ENCODE peak calls at places on chromosomes 6 and 20, in four cellular contexts. Q, K, O and D are unnamed samples.

GRCh38 chr6:40586800-40587201 is 363 bp downstream of the LRFN2 start:
- DNase-seq in K (no peak), Q (no peak), O (no peak), D (no peak)

GRCh38 chr20:19207541-19207940 is 4.9 kb upstream of the SLC24A3 start:
- DNase-seq in O (no peak), K (no peak), Q (no peak), D (no peak)

GRCh38 chr6:32952817-32953739 is at the start of gene HLA-DMA:
- DNase-seq in O (peak), Q (peak), K (peak), D (peak)

GRCh38 chr6:166330612-166331011 is 11.7 kb downstream of the SFT2D1 start:
- DNase-seq in K (peak), Q (no peak), O (peak), D (peak)

GRCh38 chr20:51095755-51096509 is 73.0 kb upstream of the KCNG1 start:
- DNase-seq in Q (no peak), O (no peak), K (no peak), D (no peak)

GRCh38 chr6:131451330-131452195 is 121.5 kb upstream of the ARG1 start:
- DNase-seq in O (no peak), K (no peak), Q (no peak), D (no peak)

GRCh38 chr20:46483879-46484278 is 29.5 kb downstream of the ZNF334 start:
- DNase-seq in Q (no peak), K (no peak), O (no peak), D (no peak)

GRCh38 chr6:160737934-160738333 is 35.9 kb downstream of the PLG start:
- DNase-seq in Q (no peak), K (no peak), O (no peak), D (no peak)

GRCh38 chr20:53933232-53933846 is 137.1 kb downstream of the BCAS1 start:
- DNase-seq in K (no peak), O (no peak), Q (no peak), D (no peak)

GRCh38 chr6:77653817-77654216 is 978 bp downstream of the MEI4 start:
- DNase-seq in K (no peak), Q (no peak), O (no peak), D (no peak)

GRCh38 chr6:134741193-134741521 is 208.7 kb downstream of the ALDH8A1 start:
- DNase-seq in K (no peak), Q (no peak), O (no peak), D (peak)

GRCh38 chr6:31293343-31293742 is 21.5 kb upstream of the HLA-C start:
- DNase-seq in K (no peak), Q (no peak), O (peak), D (peak)

GRCh38 chr6:99434702-99435530 is 9.8 kb upstream of the PNISR start:
- DNase-seq in Q (no peak), O (peak), K (peak), D (peak)

GRCh38 chr20:59611286-59611685 is 6.9 kb downstream of the PHACTR3 start:
- DNase-seq in Q (no peak), O (no peak), K (no peak), D (no peak)

GRCh38 chr6:140205795-140206593 is 831.5 kb upstream of the CITED2 start:
- DNase-seq in O (no peak), K (no peak), Q (no peak), D (no peak)

GRCh38 chr6:117506180-117506835 is 23.8 kb downstream of the DCBLD1 start:
- DNase-seq in K (no peak), Q (no peak), O (peak), D (no peak)

GRCh38 chr6:8108031-8108660 is 5.8 kb upstream of the EEF1E1 start:
- DNase-seq in Q (no peak), O (peak), K (peak), D (no peak)

GRCh38 chr6:33975631-33976424 is 170.1 kb downstream of the GRM4 start:
- DNase-seq in K (no peak), O (no peak), Q (no peak), D (no peak)

GRCh38 chr20:46787986-46788762 is 78.7 kb downstream of the SLC2A10 start:
- DNase-seq in Q (no peak), O (no peak), K (no peak), D (no peak)

GRCh38 chr6:31356216-31356945 is 598 bp downstream of the HLA-B start:
- DNase-seq in K (no peak), Q (no peak), O (no peak), D (no peak)

GRCh38 chr6:46199387-46199786 is 28.6 kb upstream of the ENPP5 start:
- DNase-seq in K (no peak), O (no peak), Q (no peak), D (no peak)

GRCh38 chr6:28789553-28790083 is 134.2 kb downstream of the TRIM27 start:
- DNase-seq in Q (no peak), K (peak), O (peak), D (no peak)

GRCh38 chr6:157245486-157245885 is 77.8 kb downstream of the TMEM242 start:
- DNase-seq in Q (no peak), K (no peak), O (no peak), D (no peak)

GRCh38 chr6:41713161-41713649 is 22.2 kb downstream of the TFEB start:
- DNase-seq in Q (no peak), K (no peak), O (no peak), D (no peak)

GRCh38 chr6:34295721-34296120 is 46.9 kb upstream of the SMIM29 start:
- DNase-seq in O (no peak), Q (peak), K (no peak), D (no peak)

GRCh38 chr6:165119231-165120020 is 190.0 kb downstream of the C6orf118 start:
- DNase-seq in K (no peak), Q (no peak), O (no peak), D (no peak)

GRCh38 chr6:75932067-75932466 is 140.4 kb downstream of the IMPG1 start:
- DNase-seq in O (peak), K (peak), Q (no peak), D (no peak)

GRCh38 chr6:84403545-84403944 is 176.1 kb upstream of the CEP162 start:
- DNase-seq in K (no peak), O (no peak), Q (no peak), D (no peak)

GRCh38 chr20:46308258-46309157 is at the start of gene CDH22:
- DNase-seq in K (peak), O (peak), Q (no peak), D (peak)

GRCh38 chr20:35339007-35339406 is 46.8 kb upstream of the FAM83C start:
- DNase-seq in K (no peak), Q (no peak), O (no peak), D (no peak)

DNA sequence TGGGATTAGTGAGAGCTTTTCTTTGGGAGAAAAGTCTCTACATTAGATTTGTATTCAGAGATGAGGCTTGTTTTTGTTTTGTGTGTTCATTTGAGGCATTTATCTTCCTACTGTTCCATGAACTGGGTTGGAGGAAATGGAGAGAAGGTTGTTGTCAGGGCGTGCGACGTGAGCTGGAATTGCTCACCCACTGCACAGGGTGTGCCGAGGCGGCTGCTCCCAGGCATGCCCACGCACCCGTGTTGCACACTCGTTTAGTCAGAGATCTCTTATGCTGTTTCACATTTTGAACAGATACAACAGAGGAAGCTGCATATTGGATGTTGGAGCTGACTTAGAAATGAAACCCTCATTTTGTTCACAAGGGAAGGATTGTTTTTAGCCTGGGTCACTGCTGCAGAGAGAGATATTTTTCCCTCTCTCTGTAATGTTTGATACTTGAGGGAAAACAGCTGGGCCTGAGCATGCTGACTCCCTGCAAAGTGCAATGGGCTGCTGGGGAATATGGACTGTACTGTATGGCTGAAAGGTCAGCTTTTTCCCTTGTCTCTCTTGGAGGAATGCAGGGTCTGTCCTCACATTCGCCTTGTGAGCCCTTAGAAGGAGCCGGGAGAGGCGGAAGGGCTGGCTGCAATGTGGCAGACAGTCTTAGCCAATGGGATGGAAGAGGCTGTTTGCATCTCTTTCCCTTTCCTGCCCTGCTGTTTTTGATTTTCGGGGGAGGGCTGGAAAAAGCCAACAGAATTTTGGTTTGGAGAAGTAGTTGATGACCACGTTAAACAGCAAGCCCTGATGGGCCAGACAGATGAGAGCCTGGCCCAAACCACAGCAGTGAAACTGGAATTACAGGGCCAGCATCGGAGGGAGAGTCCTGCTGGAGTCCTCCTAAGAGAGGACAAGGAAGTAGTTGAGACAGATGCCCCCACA is 170.8 kb downstream of the SASH1 start:
- DNase-seq in K (no peak), O (no peak), Q (no peak), D (no peak)
- TF ChIP-seq SP1 in K (no peak), O (no peak), Q (no peak), D (no peak)

GRCh38 chr20:47872341-47872740 is 87.1 kb upstream of the SULF2 start:
- DNase-seq in Q (no peak), K (no peak), O (no peak), D (no peak)
- TF ChIP-seq TARDBP in Q (no peak), K (no peak), O (no peak), D (no peak)

DNA sequence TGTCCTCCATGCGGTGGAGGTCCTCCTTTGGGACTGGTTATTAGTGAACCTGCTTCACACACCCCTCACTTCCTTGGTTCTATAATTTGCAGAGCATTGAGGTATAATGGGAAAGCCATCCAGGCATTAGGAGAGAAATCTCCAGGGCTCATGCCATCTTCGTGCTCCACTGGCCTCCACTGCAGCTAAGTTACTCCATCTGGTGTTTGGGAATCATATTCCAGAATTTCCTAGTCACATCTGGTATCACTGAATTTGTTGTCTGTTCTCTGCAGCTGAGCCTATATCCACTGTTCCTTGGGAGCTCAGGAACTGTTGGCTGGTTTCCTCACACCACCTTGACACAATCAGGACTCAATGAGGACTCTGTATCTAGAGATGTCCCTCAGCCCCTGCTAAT is 173.0 kb upstream of the TSHZ2 start:
- DNase-seq in K (no peak), O (no peak), Q (no peak), D (no peak)
- TF ChIP-seq SP1 in K (no peak), O (no peak), Q (no peak), D (no peak)

DNA sequence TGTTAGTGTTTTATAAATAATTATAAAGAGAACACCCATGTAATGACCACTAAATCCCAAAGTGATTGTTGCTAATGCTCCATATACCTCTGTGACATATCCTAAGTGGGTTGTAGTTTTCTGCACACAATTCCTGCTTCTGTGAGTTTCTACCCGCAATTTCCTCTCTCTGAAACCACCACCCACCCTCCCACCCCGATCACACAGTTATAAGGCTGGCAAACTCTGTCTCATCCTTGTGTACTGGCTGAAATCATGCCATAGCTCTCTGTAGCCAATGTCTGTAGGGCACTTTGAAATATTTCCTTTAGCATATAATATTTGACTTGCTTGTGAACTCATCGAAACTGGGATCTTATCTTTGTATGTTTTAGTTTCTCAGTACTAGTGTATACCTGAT is 236.6 kb downstream of the PLCB1 start:
- DNase-seq in K (no peak), Q (no peak), O (no peak), D (no peak)
- TF ChIP-seq TARDBP in K (no peak), Q (no peak), O (no peak), D (no peak)

GRCh38 chr6:88177961-88178464 is 11.9 kb upstream of the CNR1 start:
- DNase-seq in O (peak), K (no peak), Q (peak), D (no peak)
- TF ChIP-seq SP1 in O (no peak), K (no peak), Q (no peak), D (no peak)

GRCh38 chr6:3805448-3806123 is 43.6 kb upstream of the FAM50B start:
- DNase-seq in K (no peak), Q (no peak), O (peak), D (no peak)

GRCh38 chr6:3798211-3798909 is 46.8 kb upstream of the PXDC1 start:
- DNase-seq in O (no peak), Q (no peak), K (no peak), D (no peak)

GRCh38 chr6:3799731-3800130 is 48.2 kb upstream of the PXDC1 start:
- DNase-seq in Q (no peak), K (no peak), O (no peak), D (no peak)

GRCh38 chr6:3804981-3805380 is 44.2 kb upstream of the FAM50B start:
- DNase-seq in O (no peak), K (no peak), Q (no peak), D (no peak)

GRCh38 chr6:3801960-3802359 is 47.2 kb upstream of the FAM50B start:
- DNase-seq in O (no peak), Q (peak), K (no peak), D (no peak)
- TF ChIP-seq TARDBP in O (no peak), Q (no peak), K (no peak), D (no peak)

GRCh38 chr6:9248125-9248524 is 812.8 kb upstream of the SLC35B3 start:
- DNase-seq in Q (no peak), K (no peak), O (no peak), D (no peak)

GRCh38 chr6:9257215-9257614 is 821.9 kb upstream of the SLC35B3 start:
- DNase-seq in Q (no peak), O (no peak), K (no peak), D (no peak)

GRCh38 chr6:9254251-9254650 is 818.9 kb upstream of the SLC35B3 start:
- DNase-seq in K (no peak), O (no peak), Q (no peak), D (no peak)

GRCh38 chr6:9250852-9251251 is 815.5 kb upstream of the SLC35B3 start:
- DNase-seq in Q (no peak), O (peak), K (no peak), D (peak)

DNA sequence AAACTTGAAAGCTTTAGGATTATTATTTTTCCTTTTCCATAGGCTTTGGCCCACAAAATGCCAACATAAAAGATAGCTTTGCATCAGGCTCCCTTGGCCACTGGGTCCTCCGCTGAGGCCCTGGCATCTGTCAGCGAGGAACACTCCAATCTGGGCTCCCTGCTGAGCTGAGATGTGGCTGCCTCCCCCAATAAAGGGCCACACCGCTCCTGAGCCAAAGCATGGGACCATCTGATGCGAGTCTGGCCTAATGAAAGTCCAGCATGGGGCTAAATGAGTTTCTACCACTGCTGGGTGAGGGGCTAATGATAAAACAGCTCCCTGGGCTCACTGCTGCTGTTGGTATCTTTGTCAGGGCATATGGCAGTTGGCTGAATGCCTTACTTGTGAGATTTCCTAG is 817.4 kb upstream of the SLC35B3 start:
- DNase-seq in Q (no peak), K (no peak), O (no peak), D (no peak)
- TF ChIP-seq SP1 in Q (no peak), K (no peak), O (no peak), D (no peak)

GRCh38 chr6:129846761-129847160 is 14.4 kb downstream of the TMEM244 start:
- DNase-seq in O (no peak), K (no peak), Q (no peak), D (no peak)

GRCh38 chr6:129853996-129854711 is 7.0 kb downstream of the TMEM244 start:
- DNase-seq in O (no peak), Q (no peak), K (peak), D (no peak)

GRCh38 chr6:129845696-129846095 is 15.4 kb downstream of the TMEM244 start:
- DNase-seq in O (no peak), K (no peak), Q (no peak), D (no peak)

GRCh38 chr6:129852257-129852858 is 8.8 kb downstream of the TMEM244 start:
- DNase-seq in O (peak), Q (no peak), K (peak), D (no peak)

GRCh38 chr6:129849456-129849855 is 11.7 kb downstream of the TMEM244 start:
- DNase-seq in Q (no peak), O (no peak), K (no peak), D (no peak)
- TF ChIP-seq TARDBP in Q (no peak), O (no peak), K (no peak), D (no peak)

DNA sequence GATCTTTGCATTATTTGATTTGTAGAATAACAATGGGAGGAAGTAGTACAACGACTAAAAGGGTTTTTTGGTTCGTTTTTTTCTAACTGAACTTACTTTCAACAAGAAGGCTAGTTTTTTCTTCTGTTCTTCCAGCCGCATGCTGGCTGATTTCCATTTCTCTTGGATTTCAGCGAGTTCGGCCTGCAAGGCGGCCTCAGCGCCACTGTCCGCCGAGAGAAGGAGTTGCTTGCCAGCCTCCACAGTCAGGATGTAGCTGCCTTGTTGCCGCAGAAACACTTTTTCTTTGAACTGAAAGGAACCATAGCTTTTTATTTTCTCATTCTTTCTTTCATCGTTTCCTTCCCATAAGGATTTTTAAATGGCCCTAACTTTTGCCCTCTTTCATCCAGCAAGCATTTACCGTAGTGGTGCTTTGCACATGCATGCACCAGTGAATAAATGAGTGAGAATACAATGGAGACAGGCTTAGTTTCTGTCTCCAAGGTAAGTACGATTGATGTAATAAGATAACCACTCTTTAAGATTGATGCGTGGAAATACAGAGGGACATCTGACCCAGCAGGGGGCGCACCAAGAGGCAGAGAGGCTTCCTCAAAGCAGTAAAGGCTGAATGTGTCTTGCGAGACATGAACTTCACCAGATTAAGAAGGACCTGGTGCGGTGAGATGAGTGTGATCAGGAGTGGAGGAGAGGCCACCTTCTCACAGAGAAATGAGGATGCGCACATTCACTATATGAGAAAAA is 398.8 kb downstream of the ESR1 start:
- DNase-seq in O (peak), K (peak), Q (no peak), D (peak)
- TF ChIP-seq SP1 in O (no peak), K (no peak), Q (no peak), D (no peak)